ENCODE peak calls at places on chromosomes 4 and X, in eight cellular contexts. C is PC-3; X is astrocyte of the spinal cord; E is stimulated activated CD4-positive, alpha-beta T cell treated with anti-CD3 and anti-CD28 coated beads, TNF-alpha, amount 100 ng/mL, for 4 hours; S is Daoy; K is D341Med; Q is Right ventricle myocardium superior; G is GM04503. F is an unnamed sample.

GRCh38 chrX:11349020-11349419 is 55.8 kb downstream of the AMELX start:
- DNase-seq in X (no peak), G (no peak), S (no peak), Q (no peak), C (no peak), E (no peak), K (no peak), F (no peak)

GRCh38 chr4:26748805-26749204 is 111.8 kb upstream of the STIM2 start:
- DNase-seq in S (no peak), K (no peak), E (no peak), C (no peak), X (no peak), Q (no peak), G (no peak), F (no peak)

GRCh38 chr4:165991325-165992180 is 118.5 kb downstream of the TLL1 start:
- DNase-seq in S (no peak), X (no peak), G (no peak), C (peak), E (no peak), K (no peak), Q (no peak), F (no peak)

GRCh38 chrX:31854716-31855115 is 782.9 kb upstream of the FTHL17 start:
- DNase-seq in S (no peak), G (no peak), K (no peak), C (no peak), E (no peak), Q (no peak), X (no peak), F (no peak)

GRCh38 chr4:164536829-164537228 is 217.1 kb upstream of the SMIM31 start:
- DNase-seq in E (no peak), Q (no peak), K (no peak), C (peak), X (peak), G (peak), S (peak), F (no peak)

GRCh38 chr4:127214001-127214400 is 418.8 kb upstream of the INTU start:
- DNase-seq in K (no peak), C (no peak), S (no peak), E (no peak), G (no peak), X (peak), Q (no peak), F (no peak)

GRCh38 chr4:119656986-119657635 is 28.5 kb upstream of the PDE5A start:
- DNase-seq in Q (no peak), C (peak), X (peak), S (peak), G (no peak), K (no peak), E (no peak), F (no peak)

GRCh38 chr4:129783596-129783995 is 687.6 kb downstream of the C4orf33 start:
- DNase-seq in C (no peak), Q (no peak), X (no peak), S (no peak), G (no peak), E (no peak), K (no peak), F (no peak)

GRCh38 chr4:161714022-161714751 is 449.6 kb downstream of the FSTL5 start:
- DNase-seq in C (peak), X (peak), E (no peak), K (peak), S (peak), G (peak), Q (no peak), F (no peak)

GRCh38 chr4:929970-930625 is 2.0 kb downstream of the GAK start:
- DNase-seq in X (no peak), S (no peak), G (no peak), C (peak), K (no peak), E (no peak), Q (no peak), F (peak)

GRCh38 chr4:100079264-100079663 is 111.0 kb downstream of the DDIT4L start:
- DNase-seq in X (no peak), S (no peak), K (no peak), C (no peak), E (no peak), G (no peak), Q (no peak), F (no peak)